ENCODE peak calls at places on chromosomes 12 and 14, in eight cellular contexts. One of them, this sample, is unnamed.

GRCh38 chr12:74021937-74022336 is 515.7 kb upstream of the ATXN7L3B start:
- DNase-seq in IMR-90: no peak
- DNase-seq in heart left ventricle: peak
- DNase-seq in CD8-positive, alpha-beta T cell: no peak
- DNase-seq in MM.1S: peak
- DNase-seq in tibial artery: no peak
- DNase-seq in psoas muscle: peak
- DNase-seq in endodermal cell: peak
- DNase-seq in this sample: peak

GRCh38 chr14:91315844-91316267 is 71.4 kb upstream of the GPR68 start:
- DNase-seq in IMR-90: no peak
- DNase-seq in heart left ventricle: peak
- DNase-seq in CD8-positive, alpha-beta T cell: peak
- DNase-seq in MM.1S: peak
- DNase-seq in tibial artery: no peak
- DNase-seq in psoas muscle: no peak
- DNase-seq in endodermal cell: no peak
- DNase-seq in this sample: no peak

GRCh38 chr12:10563002-10563401 is 50.4 kb downstream of the MAGOHB start:
- DNase-seq in IMR-90: no peak
- DNase-seq in heart left ventricle: no peak
- DNase-seq in CD8-positive, alpha-beta T cell: no peak
- DNase-seq in MM.1S: no peak
- DNase-seq in tibial artery: no peak
- DNase-seq in psoas muscle: no peak
- DNase-seq in endodermal cell: no peak
- DNase-seq in this sample: no peak

GRCh38 chr12:79844693-79845092 is 90.2 kb downstream of the PPP1R12A start:
- DNase-seq in IMR-90: peak
- DNase-seq in heart left ventricle: no peak
- DNase-seq in CD8-positive, alpha-beta T cell: no peak
- DNase-seq in MM.1S: no peak
- DNase-seq in tibial artery: no peak
- DNase-seq in psoas muscle: no peak
- DNase-seq in endodermal cell: peak
- DNase-seq in this sample: no peak

GRCh38 chr12:125983094-125983783 is 918.0 kb downstream of the AACS start:
- DNase-seq in IMR-90: no peak
- DNase-seq in heart left ventricle: peak
- DNase-seq in CD8-positive, alpha-beta T cell: no peak
- DNase-seq in MM.1S: no peak
- DNase-seq in tibial artery: no peak
- DNase-seq in psoas muscle: no peak
- DNase-seq in endodermal cell: peak
- DNase-seq in this sample: no peak

GRCh38 chr12:69475237-69475984 is 5.2 kb downstream of the FRS2 start:
- DNase-seq in IMR-90: peak
- DNase-seq in heart left ventricle: peak
- DNase-seq in CD8-positive, alpha-beta T cell: no peak
- DNase-seq in MM.1S: no peak
- DNase-seq in tibial artery: no peak
- DNase-seq in psoas muscle: no peak
- DNase-seq in endodermal cell: no peak
- DNase-seq in this sample: no peak

GRCh38 chr12:63913929-63914328 is 69.4 kb downstream of the SRGAP1 start:
- DNase-seq in IMR-90: no peak
- DNase-seq in heart left ventricle: no peak
- DNase-seq in CD8-positive, alpha-beta T cell: no peak
- DNase-seq in MM.1S: no peak
- DNase-seq in tibial artery: no peak
- DNase-seq in psoas muscle: no peak
- DNase-seq in endodermal cell: no peak
- DNase-seq in this sample: no peak

GRCh38 chr12:3945671-3946070 is 72.5 kb upstream of the PARP11 start:
- DNase-seq in IMR-90: no peak
- DNase-seq in heart left ventricle: no peak
- DNase-seq in CD8-positive, alpha-beta T cell: no peak
- DNase-seq in MM.1S: no peak
- DNase-seq in tibial artery: no peak
- DNase-seq in psoas muscle: no peak
- DNase-seq in endodermal cell: peak
- DNase-seq in this sample: no peak

GRCh38 chr12:29245246-29245645 is 96.2 kb downstream of the FAR2 start:
- DNase-seq in IMR-90: peak
- DNase-seq in heart left ventricle: no peak
- DNase-seq in CD8-positive, alpha-beta T cell: no peak
- DNase-seq in MM.1S: no peak
- DNase-seq in tibial artery: no peak
- DNase-seq in psoas muscle: no peak
- DNase-seq in endodermal cell: no peak
- DNase-seq in this sample: no peak

GRCh38 chr14:72518809-72519377 is 375.0 kb downstream of the DPF3 start:
- DNase-seq in IMR-90: no peak
- DNase-seq in heart left ventricle: no peak
- DNase-seq in CD8-positive, alpha-beta T cell: peak
- DNase-seq in MM.1S: peak
- DNase-seq in tibial artery: no peak
- DNase-seq in psoas muscle: no peak
- DNase-seq in endodermal cell: no peak
- DNase-seq in this sample: no peak

GRCh38 chr14:85535916-85536834 is 6.2 kb downstream of the FLRT2 start:
- DNase-seq in IMR-90: peak
- DNase-seq in heart left ventricle: no peak
- DNase-seq in CD8-positive, alpha-beta T cell: no peak
- DNase-seq in MM.1S: no peak
- DNase-seq in tibial artery: no peak
- DNase-seq in psoas muscle: no peak
- DNase-seq in endodermal cell: peak
- DNase-seq in this sample: no peak

GRCh38 chr12:110744176-110744575 is 1.5 kb upstream of the PPP1CC start:
- DNase-seq in IMR-90: peak
- DNase-seq in heart left ventricle: peak
- DNase-seq in CD8-positive, alpha-beta T cell: no peak
- DNase-seq in MM.1S: no peak
- DNase-seq in tibial artery: no peak
- DNase-seq in psoas muscle: peak
- DNase-seq in endodermal cell: no peak
- DNase-seq in this sample: no peak

GRCh38 chr12:10094648-10095047 is 4.1 kb downstream of the CLEC1A start:
- DNase-seq in IMR-90: no peak
- DNase-seq in heart left ventricle: no peak
- DNase-seq in CD8-positive, alpha-beta T cell: no peak
- DNase-seq in MM.1S: no peak
- DNase-seq in tibial artery: no peak
- DNase-seq in psoas muscle: no peak
- DNase-seq in endodermal cell: no peak
- DNase-seq in this sample: no peak

GRCh38 chr14:105065280-105066228 is at the start of gene GPR132:
- DNase-seq in IMR-90: no peak
- DNase-seq in heart left ventricle: no peak
- DNase-seq in CD8-positive, alpha-beta T cell: peak
- DNase-seq in MM.1S: peak
- DNase-seq in tibial artery: peak
- DNase-seq in psoas muscle: peak
- DNase-seq in endodermal cell: peak
- DNase-seq in this sample: peak

GRCh38 chr14:32938719-32939253 is at the start of gene NPAS3:
- DNase-seq in IMR-90: no peak
- DNase-seq in heart left ventricle: peak
- DNase-seq in CD8-positive, alpha-beta T cell: no peak
- DNase-seq in MM.1S: no peak
- DNase-seq in tibial artery: peak
- DNase-seq in psoas muscle: no peak
- DNase-seq in endodermal cell: peak
- DNase-seq in this sample: no peak

GRCh38 chr12:68981536-68981935 is 48.6 kb upstream of the CPM start:
- DNase-seq in IMR-90: peak
- DNase-seq in heart left ventricle: no peak
- DNase-seq in CD8-positive, alpha-beta T cell: no peak
- DNase-seq in MM.1S: no peak
- DNase-seq in tibial artery: no peak
- DNase-seq in psoas muscle: no peak
- DNase-seq in endodermal cell: no peak
- DNase-seq in this sample: no peak

GRCh38 chr12:111453071-111453989 is 47.6 kb downstream of the SH2B3 start:
- DNase-seq in IMR-90: no peak
- DNase-seq in heart left ventricle: no peak
- DNase-seq in CD8-positive, alpha-beta T cell: no peak
- DNase-seq in MM.1S: no peak
- DNase-seq in tibial artery: peak
- DNase-seq in psoas muscle: no peak
- DNase-seq in endodermal cell: peak
- DNase-seq in this sample: peak

GRCh38 chr14:20641591-20641990 is at the start of gene OR6S1:
- DNase-seq in IMR-90: no peak
- DNase-seq in heart left ventricle: no peak
- DNase-seq in CD8-positive, alpha-beta T cell: no peak
- DNase-seq in MM.1S: no peak
- DNase-seq in tibial artery: no peak
- DNase-seq in psoas muscle: no peak
- DNase-seq in endodermal cell: no peak
- DNase-seq in this sample: no peak

GRCh38 chr12:57534991-57535543 is 11.9 kb downstream of the DCTN2 start:
- DNase-seq in IMR-90: no peak
- DNase-seq in heart left ventricle: no peak
- DNase-seq in CD8-positive, alpha-beta T cell: no peak
- DNase-seq in MM.1S: no peak
- DNase-seq in tibial artery: no peak
- DNase-seq in psoas muscle: no peak
- DNase-seq in endodermal cell: no peak
- DNase-seq in this sample: no peak
- H3K27ac ChIP-seq in IMR-90: no peak
- H3K27ac ChIP-seq in heart left ventricle: no peak
- H3K27ac ChIP-seq in CD8-positive, alpha-beta T cell: no peak
- H3K27ac ChIP-seq in MM.1S: no peak
- H3K27ac ChIP-seq in tibial artery: no peak
- H3K27ac ChIP-seq in psoas muscle: no peak
- H3K27ac ChIP-seq in endodermal cell: no peak
- H3K27ac ChIP-seq in this sample: no peak

GRCh38 chr14:75424496-75424895 is 3.3 kb upstream of the JDP2 start:
- DNase-seq in IMR-90: no peak
- DNase-seq in heart left ventricle: no peak
- DNase-seq in CD8-positive, alpha-beta T cell: no peak
- DNase-seq in MM.1S: no peak
- DNase-seq in tibial artery: no peak
- DNase-seq in psoas muscle: no peak
- DNase-seq in endodermal cell: no peak
- DNase-seq in this sample: no peak

GRCh38 chr14:75417674-75418073 is 10.1 kb upstream of the JDP2 start:
- DNase-seq in IMR-90: peak
- DNase-seq in heart left ventricle: no peak
- DNase-seq in CD8-positive, alpha-beta T cell: no peak
- DNase-seq in MM.1S: no peak
- DNase-seq in tibial artery: no peak
- DNase-seq in psoas muscle: no peak
- DNase-seq in endodermal cell: no peak
- DNase-seq in this sample: no peak

GRCh38 chr14:75422169-75422568 is 5.7 kb upstream of the JDP2 start:
- DNase-seq in IMR-90: peak
- DNase-seq in heart left ventricle: no peak
- DNase-seq in CD8-positive, alpha-beta T cell: no peak
- DNase-seq in MM.1S: no peak
- DNase-seq in tibial artery: no peak
- DNase-seq in psoas muscle: no peak
- DNase-seq in endodermal cell: no peak
- DNase-seq in this sample: no peak

GRCh38 chr14:75418779-75419768 is 8.7 kb upstream of the JDP2 start:
- DNase-seq in IMR-90: no peak
- DNase-seq in heart left ventricle: peak
- DNase-seq in CD8-positive, alpha-beta T cell: no peak
- DNase-seq in MM.1S: no peak
- DNase-seq in tibial artery: no peak
- DNase-seq in psoas muscle: no peak
- DNase-seq in endodermal cell: peak
- DNase-seq in this sample: no peak
- H3K4me3 ChIP-seq in IMR-90: no peak
- H3K4me3 ChIP-seq in heart left ventricle: no peak
- H3K4me3 ChIP-seq in CD8-positive, alpha-beta T cell: no peak
- H3K4me3 ChIP-seq in MM.1S: no peak
- H3K4me3 ChIP-seq in tibial artery: no peak
- H3K4me3 ChIP-seq in psoas muscle: no peak
- H3K4me3 ChIP-seq in endodermal cell: peak
- H3K4me3 ChIP-seq in this sample: no peak

GRCh38 chr12:53344824-53345485 is 8.8 kb upstream of the SP7 start:
- DNase-seq in IMR-90: peak
- DNase-seq in heart left ventricle: peak
- DNase-seq in CD8-positive, alpha-beta T cell: peak
- DNase-seq in MM.1S: peak
- DNase-seq in tibial artery: peak
- DNase-seq in psoas muscle: peak
- DNase-seq in endodermal cell: peak
- DNase-seq in this sample: peak
- TF ChIP-seq CTCF in IMR-90: peak
- TF ChIP-seq CTCF in heart left ventricle: peak
- TF ChIP-seq CTCF in CD8-positive, alpha-beta T cell: peak
- TF ChIP-seq CTCF in MM.1S: peak
- TF ChIP-seq CTCF in tibial artery: peak
- TF ChIP-seq CTCF in psoas muscle: peak
- TF ChIP-seq CTCF in endodermal cell: peak
- TF ChIP-seq CTCF in this sample: peak

DNA sequence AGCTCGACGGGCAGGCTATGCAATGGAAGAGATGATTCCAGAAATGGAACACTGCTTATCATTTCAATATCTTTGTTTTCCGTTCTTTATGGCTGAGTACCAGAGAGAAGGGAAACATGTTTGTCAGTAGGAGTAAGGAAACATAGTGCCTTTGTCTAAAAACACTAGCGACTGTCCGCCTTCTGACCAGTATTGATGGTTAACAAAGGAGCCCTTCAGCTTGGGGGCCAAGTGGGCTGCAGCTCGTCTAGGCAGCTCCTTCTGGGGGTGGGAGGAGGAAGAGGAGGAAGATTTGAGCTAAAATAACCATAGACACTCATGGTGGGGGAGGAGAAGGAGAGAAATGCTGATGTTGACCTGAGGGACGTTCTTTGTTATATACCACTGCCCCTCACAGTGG is 15.0 kb downstream of the COQ5 start:
- DNase-seq in IMR-90: no peak
- DNase-seq in heart left ventricle: no peak
- DNase-seq in CD8-positive, alpha-beta T cell: no peak
- DNase-seq in MM.1S: no peak
- DNase-seq in tibial artery: no peak
- DNase-seq in psoas muscle: no peak
- DNase-seq in endodermal cell: no peak
- DNase-seq in this sample: no peak
- H3K27ac ChIP-seq in IMR-90: no peak
- H3K27ac ChIP-seq in heart left ventricle: no peak
- H3K27ac ChIP-seq in CD8-positive, alpha-beta T cell: no peak
- H3K27ac ChIP-seq in MM.1S: no peak
- H3K27ac ChIP-seq in tibial artery: no peak
- H3K27ac ChIP-seq in psoas muscle: no peak
- H3K27ac ChIP-seq in endodermal cell: no peak
- H3K27ac ChIP-seq in this sample: no peak

GRCh38 chr12:97464241-97465011 is 1.8 kb downstream of the RMST start:
- DNase-seq in IMR-90: no peak
- DNase-seq in heart left ventricle: no peak
- DNase-seq in CD8-positive, alpha-beta T cell: no peak
- DNase-seq in MM.1S: no peak
- DNase-seq in tibial artery: no peak
- DNase-seq in psoas muscle: no peak
- DNase-seq in endodermal cell: peak
- DNase-seq in this sample: no peak

GRCh38 chr12:97465012-97465345 is 2.4 kb downstream of the RMST start:
- DNase-seq in IMR-90: no peak
- DNase-seq in heart left ventricle: no peak
- DNase-seq in CD8-positive, alpha-beta T cell: no peak
- DNase-seq in MM.1S: no peak
- DNase-seq in tibial artery: no peak
- DNase-seq in psoas muscle: no peak
- DNase-seq in endodermal cell: peak
- DNase-seq in this sample: no peak
- H3K4me3 ChIP-seq in IMR-90: no peak
- H3K4me3 ChIP-seq in heart left ventricle: peak
- H3K4me3 ChIP-seq in CD8-positive, alpha-beta T cell: no peak
- H3K4me3 ChIP-seq in MM.1S: no peak
- H3K4me3 ChIP-seq in tibial artery: no peak
- H3K4me3 ChIP-seq in psoas muscle: peak
- H3K4me3 ChIP-seq in endodermal cell: peak
- H3K4me3 ChIP-seq in this sample: no peak

This sample was measured in lung.